ENCODE peak calls at places on chromosomes 2 and 18, in four cellular contexts. V is HT-29, O is kidney glomerular epithelial cell, U is Peyer's patch. F is an unnamed sample.

GRCh38 chr2:54658548-54659207 is 64.8 kb upstream of the EML6 start:
- DNase-seq in O (no peak), U (no peak), V (no peak), F (no peak)

GRCh38 chr2:166031054-166031453 is 77.5 kb upstream of the TTC21B start:
- DNase-seq in V (peak), U (no peak), O (peak), F (no peak)

GRCh38 chr2:178473931-178474330 is 4.5 kb downstream of the FKBP7 start:
- DNase-seq in V (no peak), U (no peak), O (peak), F (no peak)

GRCh38 chr18:55458456-55459238 is 129.3 kb downstream of the TCF4 start:
- DNase-seq in V (no peak), O (no peak), U (no peak), F (no peak)

GRCh38 chr2:236579746-236580315 is 10.2 kb downstream of the ACKR3 start:
- DNase-seq in V (no peak), O (no peak), U (no peak), F (no peak)

GRCh38 chr2:164617466-164617865 is 3.8 kb downstream of the GRB14 start:
- DNase-seq in V (no peak), U (no peak), O (peak), F (no peak)

GRCh38 chr18:10050956-10051355 is 137.1 kb downstream of the VAPA start:
- DNase-seq in V (no peak), U (no peak), O (no peak), F (no peak)

GRCh38 chr2:206993964-206994363 is 54.6 kb downstream of the CPO start:
- DNase-seq in O (no peak), V (no peak), U (no peak), F (no peak)

GRCh38 chr18:54280206-54280550 is 10.9 kb downstream of the POLI start:
- DNase-seq in O (no peak), V (no peak), U (no peak), F (no peak)

GRCh38 chr18:3624818-3625716 is 175.1 kb downstream of the TGIF1 start:
- DNase-seq in V (peak), O (peak), U (no peak), F (peak)

GRCh38 chr2:151669585-151670081 is 64.6 kb downstream of the NEB start:
- DNase-seq in U (no peak), O (peak), V (no peak), F (no peak)

GRCh38 chr2:195601361-195601760 is 55.7 kb upstream of the SLC39A10 start:
- DNase-seq in V (no peak), U (no peak), O (no peak), F (no peak)

GRCh38 chr2:118650327-118650726 is 197.1 kb downstream of the EN1 start:
- DNase-seq in V (no peak), U (no peak), O (no peak), F (no peak)

GRCh38 chr2:219701847-219702634 is 74.6 kb downstream of the SLC4A3 start:
- DNase-seq in U (no peak), V (no peak), O (no peak), F (no peak)

GRCh38 chr18:35153609-35154273 is 87.1 kb upstream of the ZNF397 start:
- DNase-seq in V (no peak), O (no peak), U (no peak), F (no peak)

GRCh38 chr18:34661464-34662087 is 48.5 kb upstream of the DTNA start:
- DNase-seq in O (peak), U (no peak), V (peak), F (peak)

GRCh38 chr2:67471681-67472080 is 74.5 kb downstream of the ETAA1 start:
- DNase-seq in V (no peak), O (no peak), U (no peak), F (no peak)

GRCh38 chr18:13435596-13436333 is 217.2 kb downstream of the LDLRAD4 start:
- DNase-seq in U (no peak), V (no peak), O (peak), F (no peak)

GRCh38 chr2:231672617-231673347 is 35.5 kb upstream of the PTMA start:
- DNase-seq in O (peak), U (peak), V (peak), F (peak)

GRCh38 chr18:51135795-51136194 is 61.7 kb downstream of the MEX3C start:
- DNase-seq in V (peak), U (no peak), O (no peak), F (no peak)

GRCh38 chr2:71466301-71467179 is 13.2 kb downstream of the DYSF start:
- DNase-seq in V (no peak), U (no peak), O (no peak), F (peak)

GRCh38 chr2:59296279-59296678 is 1055.2 kb upstream of the FANCL start:
- DNase-seq in U (no peak), O (no peak), V (no peak), F (peak)

GRCh38 chr2:229170171-229170570 is 100.9 kb downstream of the PID1 start:
- DNase-seq in U (no peak), O (no peak), V (no peak), F (no peak)

GRCh38 chr2:172427256-172427989 is at the start of gene ITGA6:
- DNase-seq in U (peak), O (peak), V (peak), F (peak)

GRCh38 chr2:164252568-164253287 is 368.6 kb downstream of the GRB14 start:
- DNase-seq in V (no peak), U (no peak), O (no peak), F (no peak)

GRCh38 chr18:6854811-6855210 is 125.3 kb downstream of the ARHGAP28 start:
- DNase-seq in V (no peak), U (no peak), O (no peak), F (no peak)

GRCh38 chr18:32339062-32339461 is 131.6 kb downstream of the GAREM1 start:
- DNase-seq in V (no peak), O (no peak), U (no peak), F (no peak)

F was measured in hepatocyte.